ENCODE peak calls at places on chromosomes 7 and 10, in ten cellular contexts. D is neuronal stem cell; X is CD8-positive, alpha-beta T cell; B is colonic mucosa; S is IMR-90; O is pancreas; R is neural progenitor cell; Y is ovary; Z is heart right ventricle; G is Peyer's patch. L is an unnamed sample. For H3K36me3, the result is how much of the 10 kb centered on the place peaks cover.

GRCh38 chr7:32257632-32258031 is 187.4 kb upstream of the PDE1C start:
- DNase-seq in X (no peak), Y (no peak), B (no peak), D (no peak), R (peak), Z (no peak), S (no peak), O (no peak), G (no peak), L (no peak)

GRCh38 chr7:30910369-30911073 is 1.1 kb upstream of the AQP1 start:
- DNase-seq in X (no peak), S (no peak), B (no peak), G (no peak), Z (peak), Y (no peak), D (no peak), R (no peak), O (no peak), L (no peak)

GRCh38 chr10:131568866-131569265 is 257.3 kb upstream of the TCERG1L start:
- DNase-seq in O (no peak), R (no peak), G (no peak), X (no peak), Z (no peak), D (no peak), B (no peak), Y (no peak), S (no peak), L (no peak)

GRCh38 chr7:140810830-140811556 is 113.7 kb downstream of the BRAF start:
- DNase-seq in Z (no peak), R (peak), S (peak), D (peak), O (peak), B (peak), G (peak), Y (peak), X (peak), L (peak)

GRCh38 chr7:100745184-100745583 is 11.8 kb downstream of the ZAN start:
- DNase-seq in R (no peak), O (no peak), D (no peak), G (no peak), Z (peak), B (no peak), Y (peak), S (peak), X (no peak), L (no peak)

GRCh38 chr7:50397320-50397970 is 52.7 kb downstream of the FIGNL1 start:
- DNase-seq in O (no peak), B (no peak), Y (no peak), S (no peak), D (no peak), Z (no peak), X (no peak), G (no peak), R (no peak), L (no peak)

GRCh38 chr10:33509231-33509871 is 174.9 kb upstream of the NRP1 start:
- DNase-seq in Y (no peak), Z (no peak), B (no peak), X (no peak), S (peak), O (peak), D (no peak), R (no peak), G (no peak), L (peak)

GRCh38 chr7:88377421-88377820 is 70.7 kb upstream of the STEAP4 start:
- DNase-seq in O (no peak), G (no peak), S (no peak), Y (no peak), B (no peak), Z (no peak), D (peak), R (peak), X (no peak), L (no peak)

GRCh38 chr10:93062499-93063216 is 2.1 kb downstream of the CYP26C1 start:
- DNase-seq in Y (no peak), G (peak), R (peak), Z (peak), B (peak), D (no peak), X (peak), O (no peak), S (peak), L (no peak)

GRCh38 chr7:129188892-129189660 is 643 bp downstream of the SMO start:
- DNase-seq in D (no peak), S (peak), O (no peak), Y (peak), Z (peak), G (peak), X (no peak), R (peak), B (no peak), L (no peak)
- H3K4me3 ChIP-seq in D (peak), S (peak), O (peak), Y (peak), Z (peak), G (peak), X (peak), R (peak), B (peak), L (peak)

GRCh38 chr10:98433881-98434732 is 12.6 kb downstream of the HPS1 start:
- DNase-seq in S (peak), O (no peak), Z (no peak), B (no peak), X (no peak), D (no peak), G (no peak), R (no peak), Y (no peak), L (no peak)

GRCh38 chr10:98436704-98437103 is 10.0 kb downstream of the HPS1 start:
- DNase-seq in X (no peak), Z (no peak), R (no peak), D (no peak), Y (no peak), G (no peak), S (no peak), B (no peak), O (no peak), L (no peak)

GRCh38 chr10:98433371-98433770 is 13.4 kb downstream of the HPS1 start:
- DNase-seq in G (no peak), B (no peak), S (no peak), R (no peak), Z (no peak), Y (no peak), O (no peak), D (no peak), X (no peak), L (no peak)

GRCh38 chr10:98432330-98432729 is 14.4 kb downstream of the HPS1 start:
- DNase-seq in Z (no peak), X (no peak), G (no peak), S (no peak), O (no peak), B (no peak), D (no peak), R (no peak), Y (no peak), L (no peak)

GRCh38 chr10:98435178-98435577 is 11.6 kb downstream of the HPS1 start:
- DNase-seq in S (no peak), G (no peak), Z (no peak), B (no peak), D (no peak), O (no peak), X (no peak), R (no peak), Y (no peak), L (no peak)
- H3K36me3 ChIP-seq in S (half or more), G (half or more), Z (half or more), B (under half), D (half or more), O (under half), X (half or more), R (under half), Y (under half), L (under half)

DNA sequence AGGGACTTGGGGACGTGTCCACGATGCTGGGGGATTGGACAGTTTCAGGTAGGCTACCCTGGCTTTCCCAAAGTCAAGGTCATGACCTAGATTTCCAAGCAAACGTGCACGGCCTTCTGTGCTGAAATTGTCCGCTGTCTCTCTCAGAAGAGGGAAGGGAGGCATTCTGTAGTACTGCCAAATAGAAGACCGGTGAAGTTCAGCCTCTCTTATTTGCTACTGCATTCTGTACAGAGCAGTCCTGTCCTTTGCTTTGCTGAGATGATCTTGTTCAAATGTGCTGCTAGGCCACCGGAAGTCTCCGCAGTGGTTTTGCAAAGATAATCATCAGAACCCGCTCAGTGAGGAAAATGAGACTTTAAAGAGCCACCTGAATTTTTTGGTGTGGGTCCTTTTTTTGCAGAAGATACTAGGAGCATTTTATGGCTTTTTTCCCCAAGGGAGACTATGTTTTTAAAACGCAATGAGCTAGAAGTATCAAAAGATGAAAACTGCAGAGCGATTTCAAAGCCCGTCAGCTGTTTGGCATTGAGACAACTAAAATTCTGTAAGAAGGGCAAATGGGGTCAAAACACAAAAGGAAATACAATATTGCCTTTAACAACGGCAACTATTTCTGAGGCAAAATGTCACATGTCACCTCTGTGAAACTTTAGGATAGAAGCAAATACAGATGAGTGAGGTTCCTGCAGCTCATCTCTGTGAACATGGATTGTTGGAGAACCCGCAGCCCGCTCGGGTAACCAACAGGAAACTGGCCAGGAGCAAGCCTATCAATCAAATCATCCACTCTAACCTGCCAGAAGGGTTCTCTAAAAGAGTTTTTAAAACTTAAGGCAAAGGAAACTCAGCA is 1.3 kb upstream of the NMT2 start:
- DNase-seq in S (no peak), O (no peak), X (peak), Z (no peak), G (no peak), Y (peak), R (peak), D (no peak), B (no peak), L (no peak)
- H3K27ac ChIP-seq in S (no peak), O (no peak), X (peak), Z (peak), G (peak), Y (no peak), R (no peak), D (no peak), B (peak), L (no peak)

DNA sequence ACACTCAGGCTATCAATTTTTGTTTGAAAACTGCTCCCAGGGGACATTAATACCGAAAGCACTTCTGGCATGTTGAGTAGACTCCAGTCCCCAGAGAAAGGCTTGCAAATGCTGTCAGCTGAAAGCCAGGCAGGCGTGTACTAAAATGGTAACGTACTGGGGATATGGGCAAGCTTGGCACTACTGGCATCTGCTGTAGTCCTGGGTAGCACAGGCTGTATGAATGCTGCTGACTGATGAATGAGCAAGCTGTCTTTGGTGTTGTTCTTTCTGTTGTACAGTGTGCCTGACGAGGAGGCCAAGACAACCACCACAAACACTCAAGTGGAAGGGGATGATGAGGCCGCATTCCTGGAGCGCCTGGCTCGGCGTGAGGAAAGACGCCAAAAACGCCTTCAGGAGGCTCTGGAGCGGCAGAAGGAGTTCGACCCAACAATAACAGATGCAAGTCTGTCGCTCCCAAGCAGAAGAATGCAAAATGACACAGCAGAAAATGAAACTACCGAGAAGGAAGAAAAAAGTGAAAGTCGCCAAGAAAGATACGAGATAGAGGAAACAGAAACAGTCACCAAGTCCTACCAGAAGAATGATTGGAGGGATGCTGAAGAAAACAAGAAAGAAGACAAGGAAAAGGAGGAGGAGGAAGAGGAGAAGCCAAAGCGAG is 53.5 kb upstream of the AGBL3 start:
- DNase-seq in D (no peak), B (no peak), R (no peak), O (no peak), X (no peak), Y (no peak), S (peak), Z (peak), G (no peak), L (no peak)
- H3K4me3 ChIP-seq in D (no peak), B (no peak), R (no peak), O (no peak), X (no peak), Y (no peak), S (no peak), Z (no peak), G (no peak), L (no peak)